ENCODE peak calls at places on chromosome 17, in eight cellular contexts. H, G, A, C, D, V, J and M are unnamed samples. For H3K27me3 and H3K4me1, the result is how much of the 10 kb centered on the place peaks cover.

GRCh38 chr17:50806141-50806643 is 29.2 kb upstream of the WFIKKN2 start:
- DNase-seq in H (no peak), G (no peak), A (no peak), C (no peak), D (no peak), V (no peak), J (no peak), M (no peak)

GRCh38 chr17:27290916-27291598 is 2.9 kb upstream of the WSB1 start:
- DNase-seq in H (no peak), G (no peak), A (no peak), C (no peak), D (no peak), V (no peak), J (no peak), M (no peak)

GRCh38 chr17:16269658-16270057 is 52.6 kb downstream of the PIGL start:
- DNase-seq in H (no peak), G (no peak), A (no peak), C (no peak), D (no peak), V (no peak), J (no peak), M (no peak)

GRCh38 chr17:13647551-13647950 is 45.8 kb upstream of the HS3ST3A1 start:
- DNase-seq in H (no peak), G (no peak), A (no peak), C (no peak), D (no peak), V (no peak), J (no peak), M (no peak)

GRCh38 chr17:17696871-17697633 is 15.8 kb downstream of the RAI1 start:
- DNase-seq in H (no peak), G (peak), A (no peak), C (no peak), D (no peak), V (no peak), J (no peak), M (no peak)

GRCh38 chr17:55187371-55187770 is 77.4 kb upstream of the HLF start:
- DNase-seq in H (no peak), G (no peak), A (no peak), C (no peak), D (peak), V (no peak), J (no peak), M (no peak)

GRCh38 chr17:32859857-32860525 is 16.9 kb downstream of the MYO1D start:
- DNase-seq in H (no peak), G (no peak), A (no peak), C (no peak), D (no peak), V (no peak), J (no peak), M (no peak)

GRCh38 chr17:17043668-17044226 is 1.5 kb downstream of the MPRIP start:
- DNase-seq in H (no peak), G (peak), A (no peak), C (no peak), D (peak), V (no peak), J (no peak), M (no peak)

GRCh38 chr17:51029568-51030463 is 90.9 kb downstream of the SPAG9 start:
- DNase-seq in H (no peak), G (no peak), A (no peak), C (no peak), D (no peak), V (no peak), J (no peak), M (no peak)

GRCh38 chr17:27226611-27227234 is 67.2 kb upstream of the WSB1 start:
- DNase-seq in H (no peak), G (peak), A (no peak), C (no peak), D (no peak), V (no peak), J (no peak), M (no peak)

GRCh38 chr17:64599187-64599676 is 62.9 kb downstream of the SMURF2 start:
- DNase-seq in H (peak), G (no peak), A (no peak), C (no peak), D (no peak), V (peak), J (no peak), M (no peak)

GRCh38 chr17:32136856-32137255 is 5.4 kb upstream of the RHOT1 start:
- DNase-seq in H (no peak), G (no peak), A (no peak), C (no peak), D (no peak), V (no peak), J (no peak), M (no peak)

GRCh38 chr17:34178047-34178446 is 77.0 kb upstream of the CCL2 start:
- DNase-seq in H (no peak), G (no peak), A (no peak), C (no peak), D (no peak), V (no peak), J (no peak), M (no peak)

GRCh38 chr17:75891605-75892555 is 4.9 kb downstream of the TRIM65 start:
- DNase-seq in H (peak), G (no peak), A (no peak), C (peak), D (no peak), V (no peak), J (no peak), M (no peak)

GRCh38 chr17:77445908-77446535 is 305.3 kb downstream of the SEC14L1 start:
- DNase-seq in H (peak), G (peak), A (no peak), C (no peak), D (no peak), V (peak), J (peak), M (no peak)

GRCh38 chr17:4591529-4591928 is 7.2 kb downstream of the SMTNL2 start:
- DNase-seq in H (no peak), G (peak), A (no peak), C (no peak), D (no peak), V (no peak), J (no peak), M (no peak)

GRCh38 chr17:9470171-9470570 is 105.4 kb downstream of the STX8 start:
- DNase-seq in H (no peak), G (no peak), A (no peak), C (no peak), D (no peak), V (no peak), J (no peak), M (no peak)

GRCh38 chr17:75250009-75250471 is 11.4 kb downstream of the GGA3 start:
- DNase-seq in H (no peak), G (no peak), A (no peak), C (no peak), D (no peak), V (peak), J (no peak), M (no peak)

GRCh38 chr17:6756425-6757012 is 673 bp downstream of the XAF1 start:
- DNase-seq in H (no peak), G (no peak), A (no peak), C (no peak), D (no peak), V (no peak), J (no peak), M (no peak)

GRCh38 chr17:17732892-17733670 is 51.8 kb downstream of the RAI1 start:
- DNase-seq in H (no peak), G (no peak), A (no peak), C (no peak), D (no peak), V (no peak), J (no peak), M (no peak)

GRCh38 chr17:42612013-42612412 is 2.5 kb downstream of the TUBG1 start:
- DNase-seq in H (no peak), G (no peak), A (no peak), C (no peak), D (no peak), V (no peak), J (no peak), M (no peak)

GRCh38 chr17:77229786-77230435 is 89.1 kb downstream of the SEC14L1 start:
- DNase-seq in H (peak), G (no peak), A (no peak), C (no peak), D (no peak), V (no peak), J (no peak), M (no peak)

GRCh38 chr17:73697872-73698271 is 53.6 kb upstream of the SDK2 start:
- DNase-seq in H (no peak), G (no peak), A (no peak), C (no peak), D (no peak), V (peak), J (no peak), M (peak)
- H3K27me3 ChIP-seq in H (under half), G (under half), A (under half), C (under half), D (under half), V (under half), J (under half), M (under half)

DNA sequence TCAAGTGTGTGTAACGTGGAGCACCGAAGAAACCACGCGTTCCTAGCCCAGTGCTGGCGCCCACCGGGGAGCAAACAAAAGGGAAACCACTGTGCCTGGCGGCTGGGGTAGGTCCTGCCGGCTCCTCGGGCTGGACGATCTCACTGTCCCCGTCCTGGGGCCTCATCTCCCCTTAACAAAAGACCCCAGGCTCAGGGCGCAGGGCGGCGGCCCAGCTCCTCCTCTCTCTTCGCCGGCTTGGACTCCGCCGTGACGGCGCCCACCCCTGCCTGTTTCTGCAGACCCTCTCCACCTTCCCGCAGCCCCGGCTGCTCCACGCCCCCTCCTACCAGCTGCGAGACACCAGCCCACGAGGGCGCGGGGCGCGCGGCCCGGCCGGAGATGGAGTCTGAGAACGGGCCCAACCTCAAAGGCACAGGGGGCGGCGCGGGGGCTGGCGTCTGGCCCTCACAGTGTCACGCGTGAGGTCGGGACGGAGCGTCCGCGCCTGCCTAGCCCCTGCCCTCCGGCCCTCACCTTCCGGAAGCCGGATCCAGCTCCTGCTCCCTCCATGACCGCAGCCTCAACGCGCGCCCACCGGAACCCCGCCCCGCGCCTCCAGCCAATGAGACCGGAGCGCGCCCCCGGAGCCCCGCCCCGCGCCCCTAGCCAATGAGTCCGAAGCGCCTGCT is at the start of gene CENPX:
- DNase-seq in H (peak), G (no peak), A (no peak), C (no peak), D (no peak), V (no peak), J (no peak), M (no peak)
- TF ChIP-seq POLR2A in H (no peak), G (peak), A (no peak), C (peak), D (no peak), V (peak), J (peak), M (no peak)

GRCh38 chr17:39664581-39665561 is at the start of gene TCAP:
- DNase-seq in H (peak), G (no peak), A (no peak), C (no peak), D (no peak), V (no peak), J (peak), M (no peak)
- H3K4me1 ChIP-seq in H (under half), G (under half), A (under half), C (under half), D (under half), V (under half), J (half or more), M (half or more)

GRCh38 chr17:81471804-81472456 is 40.7 kb downstream of the ACTG1 start:
- DNase-seq in H (no peak), G (no peak), A (peak), C (peak), D (peak), V (peak), J (no peak), M (peak)
- H3K27me3 ChIP-seq in H (under half), G (under half), A (under half), C (under half), D (under half), V (under half), J (under half), M (under half)

DNA sequence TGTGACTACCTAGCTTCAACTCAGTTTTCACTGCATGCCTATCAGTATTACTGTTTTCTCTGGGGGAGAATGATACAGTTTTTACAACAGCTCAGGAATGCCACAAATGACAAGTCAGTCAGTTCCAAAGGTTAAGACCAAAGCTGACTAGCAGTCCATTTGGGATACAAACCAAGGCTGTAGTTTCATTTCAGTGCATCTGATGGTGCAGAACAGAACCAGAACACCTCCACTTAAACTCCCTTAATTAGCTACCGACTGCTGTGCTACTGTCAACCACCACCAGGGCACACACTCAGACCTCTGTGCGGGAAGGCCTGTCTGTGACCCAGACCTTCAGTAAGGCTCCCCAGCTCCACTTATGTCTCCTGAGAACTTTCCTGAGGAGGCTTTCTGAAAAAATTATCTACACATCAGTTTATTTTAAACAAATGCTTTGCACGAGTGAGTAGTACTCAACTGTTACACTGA is 20.4 kb downstream of the NFE2L1 start:
- DNase-seq in H (peak), G (no peak), A (no peak), C (peak), D (no peak), V (no peak), J (no peak), M (no peak)
- TF ChIP-seq POLR2A in H (no peak), G (no peak), A (no peak), C (no peak), D (no peak), V (no peak), J (no peak), M (no peak)

DNA sequence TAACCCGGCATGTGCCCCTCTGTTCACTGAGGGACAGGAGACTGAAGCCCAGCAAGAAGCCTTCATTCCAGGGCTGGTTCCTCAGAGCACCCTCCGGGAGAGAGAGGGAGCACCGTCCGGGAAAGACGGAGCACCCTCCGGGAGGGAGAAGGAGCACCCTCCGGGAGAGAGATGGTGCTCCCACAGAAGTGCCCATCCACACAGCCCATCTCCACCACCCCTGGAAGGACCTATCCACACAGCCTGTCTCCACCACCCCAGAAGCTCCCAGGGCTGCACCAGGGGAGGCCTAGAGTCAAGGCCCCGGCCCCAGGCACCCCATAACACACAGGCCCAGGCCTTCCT is 88.6 kb downstream of the ABR start:
- DNase-seq in H (no peak), G (no peak), A (no peak), C (no peak), D (no peak), V (no peak), J (no peak), M (no peak)
- H3K4me1 ChIP-seq in H (under half), G (under half), A (under half), C (under half), D (under half), V (under half), J (half or more), M (half or more)

DNA sequence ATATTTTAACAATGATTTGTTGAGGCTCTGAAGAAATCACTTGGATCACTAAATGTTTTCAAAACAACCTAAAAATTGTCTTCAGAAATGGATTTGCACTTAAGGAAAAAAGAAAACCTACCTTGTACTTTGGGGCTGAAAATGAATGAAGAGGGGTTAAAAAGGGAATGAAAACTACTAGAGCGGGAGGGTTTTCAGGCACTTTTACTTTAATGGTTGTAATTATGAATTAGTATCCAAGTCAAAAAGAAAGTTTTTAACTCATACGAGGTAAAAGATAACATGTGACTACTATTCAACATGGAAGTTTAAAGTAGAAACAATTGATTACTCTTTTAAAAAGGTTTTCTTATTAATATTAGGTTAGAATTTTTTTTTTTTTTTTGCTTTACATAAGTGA is 5.1 kb downstream of the IGF2BP1 start:
- DNase-seq in H (no peak), G (no peak), A (no peak), C (no peak), D (no peak), V (no peak), J (no peak), M (no peak)
- H3K27me3 ChIP-seq in H (half or more), G (half or more), A (under half), C (half or more), D (under half), V (half or more), J (half or more), M (half or more)

GRCh38 chr17:58658804-58659713 is 32.8 kb downstream of the TEX14 start:
- DNase-seq in H (peak), G (peak), A (peak), C (peak), D (peak), V (peak), J (peak), M (peak)
- TF ChIP-seq POLR2A in H (peak), G (peak), A (peak), C (peak), D (peak), V (peak), J (peak), M (peak)

GRCh38 chr17:80000136-80000535 is 35.5 kb downstream of the TBC1D16 start:
- DNase-seq in H (no peak), G (no peak), A (no peak), C (no peak), D (no peak), V (no peak), J (no peak), M (no peak)

GRCh38 chr17:79996291-79996690 is 39.4 kb downstream of the TBC1D16 start:
- DNase-seq in H (no peak), G (no peak), A (no peak), C (no peak), D (no peak), V (no peak), J (no peak), M (no peak)

GRCh38 chr17:79994602-79995001 is 41.1 kb downstream of the TBC1D16 start:
- DNase-seq in H (no peak), G (no peak), A (no peak), C (no peak), D (no peak), V (no peak), J (no peak), M (no peak)

GRCh38 chr17:79995691-79996090 is 40.0 kb downstream of the TBC1D16 start:
- DNase-seq in H (no peak), G (no peak), A (no peak), C (no peak), D (no peak), V (no peak), J (no peak), M (no peak)

DNA sequence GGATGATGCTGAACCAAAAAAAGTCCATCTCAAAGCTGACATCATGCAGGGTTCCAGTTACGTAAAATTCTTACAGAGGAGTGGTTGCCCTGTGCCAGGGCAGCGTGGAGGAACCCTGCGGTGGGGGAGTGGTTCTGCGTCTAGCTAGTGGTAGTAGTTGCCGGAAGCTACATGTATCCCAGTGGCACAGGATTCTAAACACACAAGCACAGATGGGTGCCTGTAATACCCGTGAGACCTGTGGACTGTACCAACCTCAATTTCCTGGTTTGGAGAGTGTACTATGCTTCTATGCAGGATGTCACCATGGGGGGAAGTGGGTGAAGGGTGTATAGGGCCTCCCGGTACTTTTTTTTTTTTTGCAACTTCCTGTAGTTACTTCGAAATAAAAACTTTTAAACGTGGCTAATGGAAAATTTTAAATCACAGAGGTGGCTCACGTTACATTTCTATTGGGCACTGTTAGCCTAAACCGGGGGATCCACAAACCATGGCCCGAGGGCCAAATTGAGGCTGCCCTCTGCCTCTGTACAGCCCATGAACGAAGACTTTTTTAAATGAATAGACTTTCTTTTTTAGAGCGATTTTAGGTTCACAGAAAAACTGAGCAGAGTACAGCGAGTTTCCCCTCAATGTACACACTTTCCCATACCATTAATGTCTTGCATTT is 38.5 kb downstream of the TBC1D16 start:
- DNase-seq in H (peak), G (no peak), A (no peak), C (no peak), D (no peak), V (no peak), J (no peak), M (no peak)
- H3K4me1 ChIP-seq in H (half or more), G (under half), A (under half), C (under half), D (under half), V (under half), J (under half), M (under half)